ENCODE peak calls at places on chromosomes 1 and 21, in eight cellular contexts. B is WTC11; L is spleen; H is T-helper 9 cell; G is stimulated activated CD8-positive, alpha-beta memory T cell treated with anti-CD3 and anti-CD28 coated beads, Interleukin-4, amount 100 ng/mL, for 24 hours; S is heart left ventricle; A is AG09319; K is mesenteric fat pad. V is an unnamed sample.

GRCh38 chr1:200653022-200653462 is 16.7 kb downstream of the DDX59 start:
- DNase-seq in L (no peak), K (no peak), G (no peak), B (no peak), H (no peak), S (no peak), A (no peak), V (no peak)

GRCh38 chr1:177340601-177341067 is 169.9 kb downstream of the BRINP2 start:
- DNase-seq in K (no peak), A (no peak), L (no peak), B (no peak), H (no peak), S (no peak), G (no peak), V (no peak)

GRCh38 chr1:53507115-53507816 is 48.1 kb downstream of the DMRTB1 start:
- DNase-seq in K (no peak), G (no peak), B (no peak), S (no peak), A (no peak), H (no peak), L (no peak), V (no peak)

GRCh38 chr1:109327285-109327684 is 20.5 kb upstream of the MYBPHL start:
- DNase-seq in S (no peak), A (no peak), L (no peak), G (no peak), K (no peak), H (no peak), B (no peak), V (no peak)

GRCh38 chr1:918353-918752 is 5.4 kb upstream of the SAMD11 start:
- DNase-seq in A (no peak), B (no peak), H (no peak), G (no peak), S (peak), L (no peak), K (no peak), V (no peak)

GRCh38 chr1:12141533-12141855 is 25.3 kb upstream of the TNFRSF1B start:
- DNase-seq in L (no peak), H (no peak), G (no peak), A (no peak), S (no peak), K (no peak), B (no peak), V (no peak)

GRCh38 chr1:31930827-31931226 is 7.3 kb downstream of the PTP4A2 start:
- DNase-seq in H (no peak), B (no peak), S (no peak), K (no peak), L (no peak), G (no peak), A (no peak), V (no peak)

GRCh38 chr1:107748529-107748928 is 216.5 kb downstream of the VAV3 start:
- DNase-seq in K (no peak), A (no peak), S (no peak), H (no peak), L (no peak), B (no peak), G (no peak), V (no peak)

GRCh38 chr1:24327886-24328285 is 8.7 kb downstream of the GRHL3 start:
- DNase-seq in H (no peak), B (no peak), S (no peak), L (no peak), K (no peak), A (no peak), G (no peak), V (no peak)

GRCh38 chr1:17046043-17046657 is 7.7 kb downstream of the SDHB start:
- DNase-seq in H (no peak), S (no peak), B (no peak), G (no peak), A (no peak), L (no peak), K (no peak), V (no peak)

GRCh38 chr1:29478046-29478791 is 241.9 kb downstream of the PTPRU start:
- DNase-seq in A (no peak), L (peak), S (no peak), G (no peak), B (peak), H (no peak), K (peak), V (no peak)

GRCh38 chr1:103489881-103490280 is 35.6 kb upstream of the RNPC3 start:
- DNase-seq in A (no peak), K (no peak), G (no peak), H (no peak), S (no peak), B (no peak), L (no peak), V (no peak)

GRCh38 chr21:19268634-19269138 is 865.1 kb upstream of the TMPRSS15 start:
- DNase-seq in L (no peak), G (no peak), K (no peak), B (no peak), H (no peak), A (no peak), S (no peak), V (no peak)

GRCh38 chr1:109167114-109167513 is 46.6 kb upstream of the SARS1 start:
- DNase-seq in B (no peak), S (no peak), A (no peak), L (no peak), H (no peak), G (no peak), K (no peak), V (no peak)

GRCh38 chr1:159960721-159961381 is 6.8 kb upstream of the SLAMF9 start:
- DNase-seq in G (no peak), L (no peak), K (no peak), S (peak), A (peak), H (no peak), B (no peak), V (no peak)

GRCh38 chr1:12209495-12209832 is 20.4 kb upstream of the VPS13D start:
- DNase-seq in H (no peak), A (no peak), K (no peak), L (no peak), B (no peak), G (no peak), S (no peak), V (no peak)

GRCh38 chr1:38533772-38534472 is 325.6 kb downstream of the RRAGC start:
- DNase-seq in A (no peak), K (no peak), S (no peak), H (no peak), B (no peak), L (no peak), G (no peak), V (no peak)

GRCh38 chr1:47650205-47650604 is 212.4 kb downstream of the FOXD2 start:
- DNase-seq in G (no peak), S (no peak), K (peak), A (peak), B (no peak), L (peak), H (no peak), V (no peak)

GRCh38 chr1:207268753-207269511 is 52.5 kb upstream of the CD55 start:
- DNase-seq in B (no peak), G (no peak), S (no peak), K (no peak), L (no peak), A (no peak), H (no peak), V (no peak)

GRCh38 chr1:58848818-58849411 is 65.1 kb upstream of the JUN start:
- DNase-seq in A (peak), B (no peak), L (no peak), G (no peak), K (no peak), H (no peak), S (peak), V (no peak)